ENCODE peak calls at places on chromosome X, in seven cellular contexts. One of them, this sample, is unnamed.

GRCh38 chrX:15143050-15143824 is 126.6 kb downstream of the ASB9 start:
- DNase-seq in adipocyte: peak
- DNase-seq in HFFc6: no peak
- DNase-seq in GM23248: peak
- DNase-seq in non-pigmented ciliary epithelial cell: no peak
- DNase-seq in dorsolateral prefrontal cortex: no peak
- DNase-seq in CD4-positive, alpha-beta T cell: peak
- DNase-seq in this sample: no peak

GRCh38 chrX:136780241-136780640 is 491 bp downstream of the ARHGEF6 start:
- DNase-seq in adipocyte: no peak
- DNase-seq in HFFc6: no peak
- DNase-seq in GM23248: peak
- DNase-seq in non-pigmented ciliary epithelial cell: no peak
- DNase-seq in dorsolateral prefrontal cortex: no peak
- DNase-seq in CD4-positive, alpha-beta T cell: no peak
- DNase-seq in this sample: no peak

GRCh38 chrX:124098089-124098488 is 136.6 kb downstream of the STAG2 start:
- DNase-seq in adipocyte: peak
- DNase-seq in HFFc6: peak
- DNase-seq in GM23248: peak
- DNase-seq in non-pigmented ciliary epithelial cell: peak
- DNase-seq in dorsolateral prefrontal cortex: no peak
- DNase-seq in CD4-positive, alpha-beta T cell: no peak
- DNase-seq in this sample: peak

GRCh38 chrX:40061871-40062524 is 35.8 kb downstream of the BCOR start:
- DNase-seq in adipocyte: no peak
- DNase-seq in HFFc6: no peak
- DNase-seq in GM23248: no peak
- DNase-seq in non-pigmented ciliary epithelial cell: no peak
- DNase-seq in dorsolateral prefrontal cortex: no peak
- DNase-seq in CD4-positive, alpha-beta T cell: peak
- DNase-seq in this sample: no peak

GRCh38 chrX:25226151-25226550 is 210.4 kb upstream of the ARX start:
- DNase-seq in adipocyte: no peak
- DNase-seq in HFFc6: no peak
- DNase-seq in GM23248: no peak
- DNase-seq in non-pigmented ciliary epithelial cell: no peak
- DNase-seq in dorsolateral prefrontal cortex: no peak
- DNase-seq in CD4-positive, alpha-beta T cell: no peak
- DNase-seq in this sample: no peak

GRCh38 chrX:22399793-22400192 is 127.1 kb downstream of the CBLL2 start:
- DNase-seq in adipocyte: no peak
- DNase-seq in HFFc6: no peak
- DNase-seq in GM23248: peak
- DNase-seq in non-pigmented ciliary epithelial cell: no peak
- DNase-seq in dorsolateral prefrontal cortex: no peak
- DNase-seq in CD4-positive, alpha-beta T cell: no peak
- DNase-seq in this sample: no peak

GRCh38 chrX:104166735-104167436 is 633 bp downstream of the FAM199X start:
- DNase-seq in adipocyte: peak
- DNase-seq in HFFc6: no peak
- DNase-seq in GM23248: peak
- DNase-seq in non-pigmented ciliary epithelial cell: no peak
- DNase-seq in dorsolateral prefrontal cortex: no peak
- DNase-seq in CD4-positive, alpha-beta T cell: no peak
- DNase-seq in this sample: no peak

GRCh38 chrX:153903991-153904957 is at the start of gene AVPR2:
- DNase-seq in adipocyte: no peak
- DNase-seq in HFFc6: no peak
- DNase-seq in GM23248: no peak
- DNase-seq in non-pigmented ciliary epithelial cell: no peak
- DNase-seq in dorsolateral prefrontal cortex: no peak
- DNase-seq in CD4-positive, alpha-beta T cell: no peak
- DNase-seq in this sample: no peak

GRCh38 chrX:40281341-40282005 is 183.7 kb upstream of the BCOR start:
- DNase-seq in adipocyte: no peak
- DNase-seq in HFFc6: no peak
- DNase-seq in GM23248: no peak
- DNase-seq in non-pigmented ciliary epithelial cell: no peak
- DNase-seq in dorsolateral prefrontal cortex: no peak
- DNase-seq in CD4-positive, alpha-beta T cell: no peak
- DNase-seq in this sample: no peak

GRCh38 chrX:124455966-124456365 is 109.6 kb downstream of the SH2D1A start:
- DNase-seq in adipocyte: no peak
- DNase-seq in HFFc6: no peak
- DNase-seq in GM23248: no peak
- DNase-seq in non-pigmented ciliary epithelial cell: no peak
- DNase-seq in dorsolateral prefrontal cortex: no peak
- DNase-seq in CD4-positive, alpha-beta T cell: no peak
- DNase-seq in this sample: no peak

GRCh38 chrX:50198348-50198747 is 2.5 kb downstream of the AKAP4 start:
- DNase-seq in adipocyte: no peak
- DNase-seq in HFFc6: no peak
- DNase-seq in GM23248: no peak
- DNase-seq in non-pigmented ciliary epithelial cell: no peak
- DNase-seq in dorsolateral prefrontal cortex: no peak
- DNase-seq in CD4-positive, alpha-beta T cell: no peak
- DNase-seq in this sample: no peak

GRCh38 chrX:153622661-153623309 is 23.8 kb upstream of the CCNQ start:
- DNase-seq in adipocyte: no peak
- DNase-seq in HFFc6: no peak
- DNase-seq in GM23248: no peak
- DNase-seq in non-pigmented ciliary epithelial cell: no peak
- DNase-seq in dorsolateral prefrontal cortex: no peak
- DNase-seq in CD4-positive, alpha-beta T cell: no peak
- DNase-seq in this sample: no peak

GRCh38 chrX:149161438-149162088 is 343.5 kb downstream of the IDS start:
- DNase-seq in adipocyte: no peak
- DNase-seq in HFFc6: no peak
- DNase-seq in GM23248: no peak
- DNase-seq in non-pigmented ciliary epithelial cell: no peak
- DNase-seq in dorsolateral prefrontal cortex: no peak
- DNase-seq in CD4-positive, alpha-beta T cell: no peak
- DNase-seq in this sample: no peak

GRCh38 chrX:118976599-118977340 is 2.4 kb downstream of the LONRF3 start:
- DNase-seq in adipocyte: peak
- DNase-seq in HFFc6: no peak
- DNase-seq in GM23248: peak
- DNase-seq in non-pigmented ciliary epithelial cell: no peak
- DNase-seq in dorsolateral prefrontal cortex: no peak
- DNase-seq in CD4-positive, alpha-beta T cell: peak
- DNase-seq in this sample: no peak

GRCh38 chrX:14676431-14676830 is 147.1 kb downstream of the GLRA2 start:
- DNase-seq in adipocyte: peak
- DNase-seq in HFFc6: peak
- DNase-seq in GM23248: no peak
- DNase-seq in non-pigmented ciliary epithelial cell: no peak
- DNase-seq in dorsolateral prefrontal cortex: no peak
- DNase-seq in CD4-positive, alpha-beta T cell: no peak
- DNase-seq in this sample: peak

GRCh38 chrX:120302434-120302833 is 8.8 kb downstream of the TMEM255A start:
- DNase-seq in adipocyte: no peak
- DNase-seq in HFFc6: no peak
- DNase-seq in GM23248: no peak
- DNase-seq in non-pigmented ciliary epithelial cell: no peak
- DNase-seq in dorsolateral prefrontal cortex: no peak
- DNase-seq in CD4-positive, alpha-beta T cell: peak
- DNase-seq in this sample: no peak

GRCh38 chrX:73206366-73206765 is 8.3 kb downstream of the NAP1L2 start:
- DNase-seq in adipocyte: no peak
- DNase-seq in HFFc6: no peak
- DNase-seq in GM23248: no peak
- DNase-seq in non-pigmented ciliary epithelial cell: no peak
- DNase-seq in dorsolateral prefrontal cortex: no peak
- DNase-seq in CD4-positive, alpha-beta T cell: no peak
- DNase-seq in this sample: no peak

GRCh38 chrX:153450114-153450948 is 4.5 kb upstream of the TREX2 start:
- DNase-seq in adipocyte: no peak
- DNase-seq in HFFc6: no peak
- DNase-seq in GM23248: no peak
- DNase-seq in non-pigmented ciliary epithelial cell: no peak
- DNase-seq in dorsolateral prefrontal cortex: no peak
- DNase-seq in CD4-positive, alpha-beta T cell: no peak
- DNase-seq in this sample: no peak

GRCh38 chrX:120316587-120317283 is 5.5 kb upstream of the TMEM255A start:
- DNase-seq in adipocyte: no peak
- DNase-seq in HFFc6: peak
- DNase-seq in GM23248: peak
- DNase-seq in non-pigmented ciliary epithelial cell: no peak
- DNase-seq in dorsolateral prefrontal cortex: no peak
- DNase-seq in CD4-positive, alpha-beta T cell: no peak
- DNase-seq in this sample: no peak

GRCh38 chrX:144327515-144327914 is 443.6 kb downstream of the UBE2NL start:
- DNase-seq in adipocyte: no peak
- DNase-seq in HFFc6: peak
- DNase-seq in GM23248: peak
- DNase-seq in non-pigmented ciliary epithelial cell: no peak
- DNase-seq in dorsolateral prefrontal cortex: no peak
- DNase-seq in CD4-positive, alpha-beta T cell: no peak
- DNase-seq in this sample: no peak

GRCh38 chrX:106995678-106996077 is 4.3 kb downstream of the MORC4 start:
- DNase-seq in adipocyte: no peak
- DNase-seq in HFFc6: no peak
- DNase-seq in GM23248: no peak
- DNase-seq in non-pigmented ciliary epithelial cell: no peak
- DNase-seq in dorsolateral prefrontal cortex: no peak
- DNase-seq in CD4-positive, alpha-beta T cell: no peak
- DNase-seq in this sample: no peak

GRCh38 chrX:48786341-48786800 is at the start of gene GATA1:
- DNase-seq in adipocyte: no peak
- DNase-seq in HFFc6: no peak
- DNase-seq in GM23248: no peak
- DNase-seq in non-pigmented ciliary epithelial cell: no peak
- DNase-seq in dorsolateral prefrontal cortex: no peak
- DNase-seq in CD4-positive, alpha-beta T cell: no peak
- DNase-seq in this sample: no peak

GRCh38 chrX:129634541-129634940 is 20.2 kb downstream of the APLN start:
- DNase-seq in adipocyte: no peak
- DNase-seq in HFFc6: no peak
- DNase-seq in GM23248: no peak
- DNase-seq in non-pigmented ciliary epithelial cell: no peak
- DNase-seq in dorsolateral prefrontal cortex: no peak
- DNase-seq in CD4-positive, alpha-beta T cell: no peak
- DNase-seq in this sample: no peak

GRCh38 chrX:120797201-120797938 is 78.3 kb downstream of the CT47B1 start:
- DNase-seq in adipocyte: peak
- DNase-seq in HFFc6: no peak
- DNase-seq in GM23248: no peak
- DNase-seq in non-pigmented ciliary epithelial cell: no peak
- DNase-seq in dorsolateral prefrontal cortex: no peak
- DNase-seq in CD4-positive, alpha-beta T cell: no peak
- DNase-seq in this sample: no peak

GRCh38 chrX:11138498-11139390 is 27.6 kb downstream of the HCCS start:
- DNase-seq in adipocyte: no peak
- DNase-seq in HFFc6: no peak
- DNase-seq in GM23248: no peak
- DNase-seq in non-pigmented ciliary epithelial cell: no peak
- DNase-seq in dorsolateral prefrontal cortex: no peak
- DNase-seq in CD4-positive, alpha-beta T cell: no peak
- DNase-seq in this sample: no peak

GRCh38 chrX:31445542-31445941 is 373.7 kb upstream of the FTHL17 start:
- DNase-seq in adipocyte: no peak
- DNase-seq in HFFc6: no peak
- DNase-seq in GM23248: no peak
- DNase-seq in non-pigmented ciliary epithelial cell: no peak
- DNase-seq in dorsolateral prefrontal cortex: no peak
- DNase-seq in CD4-positive, alpha-beta T cell: no peak
- DNase-seq in this sample: no peak

GRCh38 chrX:7294483-7294882 is 146.5 kb upstream of the PUDP start:
- DNase-seq in adipocyte: peak
- DNase-seq in HFFc6: peak
- DNase-seq in GM23248: peak
- DNase-seq in non-pigmented ciliary epithelial cell: no peak
- DNase-seq in dorsolateral prefrontal cortex: no peak
- DNase-seq in CD4-positive, alpha-beta T cell: no peak
- DNase-seq in this sample: peak

GRCh38 chrX:40469316-40469715 is 111.5 kb upstream of the ATP6AP2 start:
- DNase-seq in adipocyte: no peak
- DNase-seq in HFFc6: no peak
- DNase-seq in GM23248: no peak
- DNase-seq in non-pigmented ciliary epithelial cell: no peak
- DNase-seq in dorsolateral prefrontal cortex: no peak
- DNase-seq in CD4-positive, alpha-beta T cell: no peak
- DNase-seq in this sample: no peak

GRCh38 chrX:129318375-129318774 is 204.9 kb downstream of the SMARCA1 start:
- DNase-seq in adipocyte: peak
- DNase-seq in HFFc6: peak
- DNase-seq in GM23248: peak
- DNase-seq in non-pigmented ciliary epithelial cell: no peak
- DNase-seq in dorsolateral prefrontal cortex: no peak
- DNase-seq in CD4-positive, alpha-beta T cell: no peak
- DNase-seq in this sample: no peak

GRCh38 chrX:110989869-110990268 is 106.1 kb upstream of the PAK3 start:
- DNase-seq in adipocyte: no peak
- DNase-seq in HFFc6: no peak
- DNase-seq in GM23248: no peak
- DNase-seq in non-pigmented ciliary epithelial cell: no peak
- DNase-seq in dorsolateral prefrontal cortex: no peak
- DNase-seq in CD4-positive, alpha-beta T cell: no peak
- DNase-seq in this sample: no peak

GRCh38 chrX:119734897-119735339 is 23.5 kb upstream of the SOWAHD start:
- DNase-seq in adipocyte: no peak
- DNase-seq in HFFc6: no peak
- DNase-seq in GM23248: peak
- DNase-seq in non-pigmented ciliary epithelial cell: no peak
- DNase-seq in dorsolateral prefrontal cortex: no peak
- DNase-seq in CD4-positive, alpha-beta T cell: no peak
- DNase-seq in this sample: no peak

GRCh38 chrX:19990225-19990518 is 689 bp downstream of the BCLAF3 start:
- DNase-seq in adipocyte: peak
- DNase-seq in HFFc6: no peak
- DNase-seq in GM23248: peak
- DNase-seq in non-pigmented ciliary epithelial cell: no peak
- DNase-seq in dorsolateral prefrontal cortex: no peak
- DNase-seq in CD4-positive, alpha-beta T cell: no peak
- DNase-seq in this sample: no peak

GRCh38 chrX:18360867-18361266 is 6.4 kb upstream of the SCML2 start:
- DNase-seq in adipocyte: no peak
- DNase-seq in HFFc6: peak
- DNase-seq in GM23248: peak
- DNase-seq in non-pigmented ciliary epithelial cell: no peak
- DNase-seq in dorsolateral prefrontal cortex: no peak
- DNase-seq in CD4-positive, alpha-beta T cell: no peak
- DNase-seq in this sample: no peak